ENCODE peak calls at places on chromosomes 12 and 14, in five cellular contexts. H is tibial artery; B is GM23338; T is CD4-positive, CD25-positive, alpha-beta regulatory T cell; J is neuronal stem cell. L is an unnamed sample. For H3K4me1 and H3K36me3, the result is how much of the 10 kb centered on the place peaks cover.

GRCh38 chr14:75280831-75281690 is 2.4 kb downstream of the FOS start:
- DNase-seq in H (peak), B (no peak), T (no peak), J (no peak), L (no peak)

GRCh38 chr12:9925746-9926393 is 6.3 kb downstream of the CLEC2A start:
- DNase-seq in H (no peak), B (peak), T (peak), J (peak), L (peak)

GRCh38 chr14:65335548-65335947 is 77.0 kb upstream of the FUT8 start:
- DNase-seq in H (no peak), B (no peak), T (no peak), J (no peak), L (no peak)

GRCh38 chr14:70934502-70935134 is 27.4 kb downstream of the PCNX1 start:
- DNase-seq in H (no peak), B (no peak), T (peak), J (no peak), L (no peak)

GRCh38 chr14:104138098-104138890 is at the start of gene KIF26A:
- DNase-seq in H (peak), B (peak), T (no peak), J (peak), L (peak)

GRCh38 chr12:53337998-53338397 is 1.8 kb upstream of the SP7 start:
- DNase-seq in H (no peak), B (no peak), T (no peak), J (no peak), L (peak)

GRCh38 chr12:128726866-128727265 is 96.9 kb downstream of the SLC15A4 start:
- DNase-seq in H (no peak), B (no peak), T (no peak), J (no peak), L (no peak)

GRCh38 chr12:3276226-3276625 is 199.0 kb downstream of the TSPAN9 start:
- DNase-seq in H (no peak), B (no peak), T (no peak), J (no peak), L (no peak)

GRCh38 chr14:34098045-34098984 is 147.4 kb upstream of the EGLN3 start:
- DNase-seq in H (no peak), B (peak), T (peak), J (no peak), L (peak)

GRCh38 chr12:77133566-77133965 is 68.2 kb upstream of the E2F7 start:
- DNase-seq in H (no peak), B (peak), T (peak), J (peak), L (peak)

GRCh38 chr14:59187802-59188460 is 536 bp upstream of the DAAM1 start:
- DNase-seq in H (peak), B (peak), T (peak), J (no peak), L (peak)
- H3K4me1 ChIP-seq in H (under half), B (under half), T (under half), J (under half), L (under half)

GRCh38 chr12:63961048-63961447 is 116.5 kb downstream of the SRGAP1 start:
- DNase-seq in H (no peak), B (no peak), T (no peak), J (no peak), L (no peak)
- H3K36me3 ChIP-seq in H (under half), B (under half), T (under half), J (under half), L (under half)

GRCh38 chr12:56189918-56190694 is 823 bp upstream of the SMARCC2 start:
- DNase-seq in H (peak), B (peak), T (peak), J (peak), L (peak)

GRCh38 chr12:56192582-56192981 is 3.3 kb upstream of the SMARCC2 start:
- DNase-seq in H (no peak), B (no peak), T (no peak), J (no peak), L (no peak)

GRCh38 chr12:56189336-56189917 is at the start of gene SMARCC2:
- DNase-seq in H (peak), B (peak), T (peak), J (peak), L (peak)

GRCh38 chr12:56188786-56189335 is 422 bp downstream of the SMARCC2 start:
- DNase-seq in H (no peak), B (peak), T (no peak), J (peak), L (no peak)

DNA sequence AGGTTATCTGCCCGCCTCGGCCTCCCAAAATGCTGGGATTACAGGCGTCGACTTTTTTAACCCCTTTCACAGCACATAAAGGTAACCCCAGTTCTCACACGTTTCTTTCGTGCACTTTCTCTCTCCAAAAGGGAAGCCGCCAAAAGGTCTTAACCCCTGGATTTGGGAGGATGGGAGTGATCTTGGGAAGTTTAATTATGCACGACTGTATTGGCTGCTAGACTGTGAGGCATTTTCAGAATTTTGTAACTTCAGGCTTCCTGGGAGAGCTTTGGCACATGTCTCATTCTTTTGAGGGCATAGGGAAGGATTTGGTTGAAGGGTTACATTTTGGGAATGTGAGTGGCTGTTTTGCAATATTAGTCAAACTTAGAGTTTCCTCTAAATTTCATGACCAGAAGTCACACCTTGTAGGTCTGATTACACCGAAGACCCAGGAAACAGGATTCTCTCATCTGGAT is 1.4 kb upstream of the SMARCC2 start:
- DNase-seq in H (no peak), B (peak), T (no peak), J (peak), L (no peak)
- H3K4me1 ChIP-seq in H (under half), B (under half), T (under half), J (under half), L (under half)

GRCh38 chr12:49027846-49028245 is 9.3 kb upstream of the PRKAG1 start:
- DNase-seq in H (no peak), B (no peak), T (no peak), J (no peak), L (no peak)
- H3K36me3 ChIP-seq in H (half or more), B (under half), T (half or more), J (half or more), L (half or more)

GRCh38 chr12:13345722-13346121 is 149.2 kb downstream of the EMP1 start:
- DNase-seq in H (no peak), B (no peak), T (no peak), J (no peak), L (no peak)

GRCh38 chr12:13339538-13339937 is 143.0 kb downstream of the EMP1 start:
- DNase-seq in H (no peak), B (no peak), T (no peak), J (no peak), L (no peak)

GRCh38 chr12:13340149-13340548 is 143.6 kb downstream of the EMP1 start:
- DNase-seq in H (no peak), B (no peak), T (no peak), J (no peak), L (no peak)

GRCh38 chr12:13342971-13343370 is 146.4 kb downstream of the EMP1 start:
- DNase-seq in H (no peak), B (no peak), T (no peak), J (no peak), L (no peak)

GRCh38 chr12:13343380-13343779 is 146.9 kb downstream of the EMP1 start:
- DNase-seq in H (no peak), B (no peak), T (no peak), J (no peak), L (no peak)
- H3K4me1 ChIP-seq in H (under half), B (under half), T (under half), J (under half), L (under half)

DNA sequence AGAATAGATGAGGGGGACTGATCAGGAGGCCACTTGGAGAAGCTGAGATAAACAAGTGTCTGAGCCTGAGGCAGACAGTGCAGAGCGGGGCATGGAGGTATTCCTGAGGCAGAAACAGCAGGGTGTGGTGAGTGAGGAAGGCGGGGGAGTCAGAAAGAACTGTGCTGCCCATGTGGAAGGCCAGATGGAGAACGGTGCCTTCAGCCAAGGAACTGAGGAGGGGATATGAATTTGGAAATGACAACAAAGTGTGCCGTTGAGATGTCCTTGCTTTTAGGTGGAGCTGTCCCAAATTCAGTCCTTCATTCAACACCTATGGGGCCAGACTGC is 13.7 kb downstream of the APPL2 start:
- DNase-seq in H (no peak), B (no peak), T (no peak), J (no peak), L (no peak)
- H3K36me3 ChIP-seq in H (under half), B (under half), T (half or more), J (under half), L (under half)

GRCh38 chr14:56144176-56144575 is 26.0 kb downstream of the PELI2 start:
- DNase-seq in H (no peak), B (no peak), T (no peak), J (no peak), L (no peak)

GRCh38 chr14:56143025-56143424 is 24.8 kb downstream of the PELI2 start:
- DNase-seq in H (no peak), B (no peak), T (no peak), J (no peak), L (no peak)

GRCh38 chr14:56147980-56148901 is 30.0 kb downstream of the PELI2 start:
- DNase-seq in H (no peak), B (peak), T (no peak), J (no peak), L (no peak)

GRCh38 chr14:56145181-56145580 is 27.0 kb downstream of the PELI2 start:
- DNase-seq in H (no peak), B (no peak), T (no peak), J (no peak), L (no peak)

DNA sequence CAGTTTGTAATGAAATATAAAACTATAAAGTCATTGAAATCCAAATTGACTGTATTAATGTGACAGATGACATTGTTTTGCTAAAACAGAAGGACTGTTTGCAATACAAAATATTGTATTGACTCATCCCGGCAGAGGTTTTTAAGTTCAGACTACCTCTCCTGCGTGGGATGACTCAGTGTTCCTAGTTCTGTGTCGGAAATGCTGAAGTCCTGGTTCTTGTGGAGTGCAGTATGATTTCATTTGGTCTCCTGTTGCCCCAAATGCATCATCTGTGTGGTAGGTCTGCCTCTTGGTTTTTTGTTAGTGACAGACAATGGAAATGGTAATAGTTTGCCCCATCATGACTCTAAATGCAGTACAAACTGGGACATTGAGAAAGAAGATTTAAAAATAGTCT is 27.8 kb downstream of the PELI2 start:
- DNase-seq in H (no peak), B (no peak), T (no peak), J (no peak), L (no peak)
- H3K4me1 ChIP-seq in H (under half), B (under half), T (under half), J (under half), L (under half)

DNA sequence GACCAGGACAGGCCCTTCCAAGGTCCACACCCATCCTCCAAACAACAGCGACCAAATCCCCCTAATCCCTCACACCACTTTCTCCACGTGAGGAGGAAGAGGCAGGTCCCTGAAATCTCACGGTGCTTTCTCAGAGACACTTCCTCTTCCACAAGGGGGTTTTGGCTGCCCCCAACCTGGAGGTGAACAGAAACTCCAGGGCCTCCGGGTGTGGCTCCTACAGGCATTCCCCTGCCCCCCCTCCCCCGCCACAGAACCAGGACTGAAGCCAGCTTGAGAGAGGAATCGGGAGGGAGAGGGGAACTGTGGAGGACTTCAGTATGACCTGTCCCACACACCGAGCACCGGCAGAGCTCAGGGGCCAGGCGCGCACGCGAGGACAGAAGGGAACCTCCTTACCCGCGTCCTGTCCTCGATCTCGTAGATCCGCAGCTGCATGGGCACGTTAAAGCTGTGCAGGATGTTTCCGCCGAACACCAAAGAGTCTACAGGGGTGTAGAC is 60.2 kb downstream of the KDM2B start:
- DNase-seq in H (no peak), B (no peak), T (no peak), J (no peak), L (no peak)
- H3K36me3 ChIP-seq in H (under half), B (under half), T (under half), J (under half), L (under half)

GRCh38 chr12:42186793-42187192 is 42.1 kb upstream of the GXYLT1 start:
- DNase-seq in H (no peak), B (no peak), T (no peak), J (no peak), L (no peak)

GRCh38 chr12:42190376-42190775 is 45.7 kb upstream of the GXYLT1 start:
- DNase-seq in H (no peak), B (no peak), T (no peak), J (no peak), L (no peak)

GRCh38 chr12:42182394-42182793 is 37.7 kb upstream of the GXYLT1 start:
- DNase-seq in H (no peak), B (no peak), T (no peak), J (no peak), L (no peak)

GRCh38 chr12:42192258-42192657 is 45.8 kb downstream of the YAF2 start:
- DNase-seq in H (no peak), B (no peak), T (no peak), J (no peak), L (no peak)

GRCh38 chr12:42187799-42188198 is 43.1 kb upstream of the GXYLT1 start:
- DNase-seq in H (no peak), B (no peak), T (no peak), J (no peak), L (no peak)
- H3K4me1 ChIP-seq in H (under half), B (under half), T (under half), J (under half), L (under half)

GRCh38 chr12:120574106-120574505 is 7.1 kb downstream of the POP5 start:
- DNase-seq in H (no peak), B (no peak), T (no peak), J (no peak), L (no peak)

GRCh38 chr12:120579179-120579578 is 2.0 kb downstream of the POP5 start:
- DNase-seq in H (no peak), B (no peak), T (no peak), J (no peak), L (no peak)

GRCh38 chr12:120571299-120571698 is 9.9 kb downstream of the POP5 start:
- DNase-seq in H (no peak), B (no peak), T (no peak), J (no peak), L (no peak)

GRCh38 chr12:120573560-120573959 is 7.6 kb downstream of the POP5 start:
- DNase-seq in H (no peak), B (no peak), T (no peak), J (no peak), L (no peak)
- H3K36me3 ChIP-seq in H (half or more), B (half or more), T (half or more), J (under half), L (half or more)